ENCODE peak calls at places on chromosomes 6 and 20, in six cellular contexts. J, R, U, W, V and I are unnamed samples.

GRCh38 chr6:139369568-139370046 is 4.8 kb downstream of the CITED2 start:
- DNase-seq in J (peak), R (no peak), U (no peak), W (peak), V (no peak), I (peak)

GRCh38 chr6:28357036-28357435 is 7.3 kb downstream of the ZKSCAN3 start:
- DNase-seq in J (no peak), R (no peak), U (no peak), W (no peak), V (no peak), I (no peak)

GRCh38 chr20:52210037-52210990 is 18.7 kb upstream of the ZFP64 start:
- DNase-seq in J (no peak), R (no peak), U (no peak), W (no peak), V (no peak), I (no peak)

GRCh38 chr20:53040678-53041674 is 68.8 kb downstream of the TSHZ2 start:
- DNase-seq in J (no peak), R (peak), U (no peak), W (no peak), V (no peak), I (peak)

GRCh38 chr6:4351857-4352669 is 216.7 kb upstream of the ECI2 start:
- DNase-seq in J (no peak), R (peak), U (no peak), W (no peak), V (peak), I (no peak)

GRCh38 chr6:113591896-113592827 is 265.0 kb upstream of the MARCKS start:
- DNase-seq in J (no peak), R (no peak), U (no peak), W (no peak), V (no peak), I (no peak)

GRCh38 chr6:119533603-119534279 is 184.2 kb upstream of the MAN1A1 start:
- DNase-seq in J (no peak), R (no peak), U (no peak), W (peak), V (no peak), I (peak)

GRCh38 chr20:48826883-48827771 is 672 bp downstream of the PREX1 start:
- DNase-seq in J (no peak), R (no peak), U (no peak), W (peak), V (peak), I (no peak)